ENCODE peak calls at places on chromosome 2, in six cellular contexts. Q, V, O, J, E and U are unnamed samples.
A peak's percentile ranks its signal among the peaks of the same experiment; 100 is the strongest.

GRCh38 chr2:78676921-78677696 is 348.4 kb upstream of the REG3G start:
- DNase-seq in V (no peak), O (no peak), E (no peak), J (no peak), Q (no peak), U (no peak)

GRCh38 chr2:12715258-12715865 is 1.4 kb upstream of the TRIB2 start:
- DNase-seq in Q (no peak), J (no peak), E (no peak), O (no peak), V (no peak), U (no peak)

GRCh38 chr2:175026385-175026784 is 21.2 kb upstream of the CHN1 start:
- DNase-seq in Q (no peak), E (no peak), O (no peak), J (no peak), V (no peak), U (no peak)

GRCh38 chr2:28233070-28233718 is 159.5 kb upstream of the FOSL2 start:
- DNase-seq in J (peak; percentile 71), V (no peak), O (peak; percentile 31), E (no peak), Q (no peak), U (no peak)

GRCh38 chr2:111117666-111118454 is 2.9 kb upstream of the BCL2L11 start:
- DNase-seq in E (peak; percentile 33), Q (no peak), O (peak; percentile 67), V (no peak), J (peak; percentile 47), U (no peak)

GRCh38 chr2:181438298-181438697 is 18.9 kb upstream of the ITGA4 start:
- DNase-seq in Q (no peak), E (no peak), O (no peak), V (no peak), J (no peak), U (no peak)

GRCh38 chr2:49831698-49832367 is 677.5 kb upstream of the FSHR start:
- DNase-seq in J (no peak), Q (no peak), V (no peak), E (no peak), O (no peak), U (no peak)

GRCh38 chr2:190679813-190680591 is 31.1 kb downstream of the NAB1 start:
- DNase-seq in V (peak; percentile 36), E (peak; percentile 37), Q (no peak), O (peak; percentile 49), J (no peak), U (no peak)

GRCh38 chr2:40737180-40737579 is 285.3 kb upstream of the SLC8A1 start:
- DNase-seq in E (no peak), Q (no peak), J (no peak), V (no peak), O (no peak), U (no peak)

GRCh38 chr2:61949458-61950107 is 44.1 kb downstream of the COMMD1 start:
- DNase-seq in E (no peak), Q (no peak), V (no peak), O (no peak), J (no peak), U (no peak)

GRCh38 chr2:38552259-38552658 is 50.5 kb downstream of the HNRNPLL start:
- DNase-seq in O (peak; percentile 23), Q (no peak), J (no peak), E (no peak), V (no peak), U (no peak)

GRCh38 chr2:38557217-38557616 is 45.5 kb downstream of the HNRNPLL start:
- DNase-seq in O (no peak), V (no peak), J (no peak), E (no peak), Q (no peak), U (no peak)

GRCh38 chr2:38556007-38556801 is 46.5 kb downstream of the HNRNPLL start:
- DNase-seq in E (no peak), Q (no peak), J (no peak), V (no peak), O (no peak), U (no peak)

GRCh38 chr2:38553554-38553953 is 49.2 kb downstream of the HNRNPLL start:
- DNase-seq in Q (no peak), E (no peak), O (no peak), V (no peak), J (no peak), U (no peak)

GRCh38 chr2:38554973-38555595 is 47.6 kb downstream of the HNRNPLL start:
- DNase-seq in Q (no peak), O (peak; percentile 50), J (peak; percentile 18), E (no peak), V (no peak), U (no peak)
- TF ChIP-seq CTCF in Q (peak; percentile 22), O (peak; percentile 48), J (peak; percentile 54), E (no peak), V (peak; percentile 43), U (no peak)

DNA sequence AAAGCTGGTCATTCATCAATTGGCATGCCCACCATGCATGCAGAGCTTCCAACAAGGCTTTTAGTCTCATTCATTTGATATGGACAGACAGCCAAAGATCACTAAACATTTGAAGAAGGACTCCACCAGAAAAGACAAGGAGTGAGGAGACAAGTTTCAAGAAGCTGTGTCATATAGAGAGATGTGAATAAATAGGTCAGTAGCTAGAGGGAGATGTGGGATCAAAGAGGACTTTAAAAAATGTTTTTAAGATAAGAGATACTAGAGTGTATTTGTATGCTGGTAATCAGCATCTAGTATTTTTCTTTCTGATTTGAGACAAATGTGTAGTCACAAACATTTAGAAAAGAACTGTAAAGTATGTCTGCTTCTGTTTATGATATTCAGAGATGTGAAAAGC is 48.5 kb downstream of the ANTXR1 start:
- DNase-seq in V (no peak), E (no peak), O (peak; percentile 17), Q (no peak), J (no peak), U (no peak)
- TF ChIP-seq CTCF in V (no peak), E (no peak), O (no peak), Q (no peak), J (no peak), U (no peak)

DNA sequence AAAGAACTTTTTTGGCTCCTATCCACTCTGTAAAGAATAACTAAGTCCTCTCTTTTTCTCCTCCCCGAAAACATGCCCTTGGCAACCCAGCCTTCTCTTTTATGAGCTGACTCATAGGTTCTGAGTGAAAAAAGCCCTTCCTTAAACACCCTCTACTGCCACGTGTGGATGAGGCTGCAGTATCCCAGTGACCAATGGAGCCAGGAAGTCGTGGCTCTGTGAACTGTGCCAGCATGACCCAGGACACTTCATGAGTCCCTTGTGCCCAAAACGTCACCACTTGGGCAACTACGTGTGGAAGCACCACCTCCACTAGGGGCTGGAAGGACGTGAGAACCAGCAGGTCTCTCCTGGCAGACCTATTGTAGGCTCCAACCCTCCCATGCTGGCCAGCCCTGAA is 349.6 kb downstream of the TNS1 start:
- DNase-seq in V (no peak), E (peak; percentile 89), O (peak; percentile 69), Q (peak; percentile 80), J (peak; percentile 95), U (no peak)
- TF ChIP-seq CTCF in V (no peak), E (peak; percentile 45), O (no peak), Q (no peak), J (peak; percentile 36), U (no peak)

DNA sequence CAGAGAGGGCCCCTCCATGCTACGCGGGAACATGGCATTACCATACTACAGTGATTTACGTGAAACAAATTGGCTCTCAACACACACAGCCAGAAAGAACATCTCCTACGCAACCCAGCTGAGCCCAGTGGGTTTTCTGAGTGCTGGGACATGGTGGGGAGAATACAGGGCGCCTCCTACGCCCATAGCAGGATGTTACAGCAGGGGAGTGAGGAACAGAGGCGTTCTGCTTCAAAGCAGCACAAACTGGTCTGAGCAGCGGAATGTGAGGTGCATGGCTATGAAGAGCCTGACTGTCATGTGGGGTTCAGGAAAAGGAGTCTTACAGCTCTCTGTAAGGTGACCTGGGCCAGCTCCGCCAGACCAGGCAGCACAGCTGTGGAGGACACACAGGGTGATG is 108.6 kb upstream of the REV1 start:
- DNase-seq in J (no peak), Q (no peak), O (no peak), V (no peak), E (no peak), U (no peak)
- TF ChIP-seq CTCF in J (no peak), Q (no peak), O (no peak), V (no peak), E (no peak), U (no peak)

DNA sequence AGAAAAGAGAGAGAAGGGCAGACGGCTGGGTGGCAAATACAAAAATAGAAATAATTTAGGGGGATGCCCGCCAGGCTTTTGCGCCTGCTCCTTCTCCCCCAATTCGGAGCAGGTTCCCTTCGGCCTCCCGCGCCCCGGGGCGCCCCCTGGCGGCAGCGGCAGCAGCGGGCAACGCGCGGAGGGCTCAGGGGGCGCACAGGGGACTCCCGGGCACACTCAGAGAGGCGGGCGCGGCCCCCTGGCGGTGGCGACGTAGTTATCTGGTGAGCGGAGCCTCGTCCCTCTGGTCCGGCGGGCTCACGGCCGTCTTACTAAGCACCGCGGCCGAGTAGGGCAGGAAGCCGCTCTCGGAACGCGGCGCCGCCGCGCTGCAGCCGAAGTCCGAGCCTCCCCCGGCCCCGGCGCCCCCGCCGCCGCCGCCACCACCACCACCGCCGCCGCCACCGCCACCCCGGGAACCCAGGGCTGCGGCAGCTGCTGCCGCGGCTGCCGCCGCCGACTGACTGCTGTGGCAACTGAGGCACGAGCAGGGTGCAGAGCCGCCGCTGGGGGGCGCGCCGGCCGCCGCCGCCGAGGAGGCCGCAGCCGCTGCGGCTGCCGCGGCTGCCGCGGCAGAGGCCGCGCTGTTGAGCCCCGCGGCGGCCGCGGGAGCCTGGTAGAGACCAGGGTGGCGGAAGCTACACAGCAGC is 3.8 kb downstream of the EVX2 start:
- DNase-seq in J (peak; percentile 52), V (peak; percentile 66), O (peak; percentile 39), Q (peak; percentile 59), E (no peak), U (no peak)
- TF ChIP-seq CTCF in J (peak; percentile 46), V (peak; percentile 89), O (peak; percentile 70), Q (peak; percentile 75), E (peak; percentile 46), U (peak; percentile 67)